ENCODE peak calls at places on chromosome 7, in ten cellular contexts. L, A, E, Z, T, W, Q, R, I and D are unnamed samples.

GRCh38 chr7:138460176-138460648 is at the start of gene TRIM24:
- DNase-seq in L (no peak), A (no peak), E (no peak), Z (peak; percentile 99), T (no peak), W (no peak), Q (no peak), R (peak; percentile 95), I (peak; percentile 96), D (no peak)

GRCh38 chr7:155869784-155870076 is 57.5 kb upstream of the SHH start:
- DNase-seq in L (no peak), A (no peak), E (no peak), Z (no peak), T (no peak), W (no peak), Q (no peak), R (no peak), I (no peak), D (no peak)

GRCh38 chr7:68321076-68321639 is 1277.1 kb upstream of the AUTS2 start:
- DNase-seq in L (peak; percentile 52), A (no peak), E (no peak), Z (no peak), T (peak; percentile 77), W (no peak), Q (no peak), R (peak; percentile 14), I (peak; percentile 33), D (peak; percentile 27)

GRCh38 chr7:114789161-114789560 is 132.7 kb upstream of the MDFIC start:
- DNase-seq in L (no peak), A (no peak), E (no peak), Z (peak; percentile 28), T (no peak), W (peak; percentile 46), Q (no peak), R (no peak), I (peak; percentile 47), D (no peak)

GRCh38 chr7:17313175-17313574 is 14.7 kb downstream of the AHR start:
- DNase-seq in L (no peak), A (no peak), E (no peak), Z (no peak), T (no peak), W (no peak), Q (no peak), R (no peak), I (no peak), D (no peak)

GRCh38 chr7:69682518-69682917 is 84.2 kb downstream of the AUTS2 start:
- DNase-seq in L (no peak), A (no peak), E (no peak), Z (peak; percentile 29), T (no peak), W (no peak), Q (no peak), R (no peak), I (no peak), D (no peak)

GRCh38 chr7:31633454-31633853 is 53.6 kb upstream of the PPP1R17 start:
- DNase-seq in L (no peak), A (no peak), E (no peak), Z (no peak), T (no peak), W (no peak), Q (no peak), R (no peak), I (no peak), D (no peak)

GRCh38 chr7:2644514-2645273 is 12.9 kb downstream of the TTYH3 start:
- DNase-seq in L (no peak), A (no peak), E (no peak), Z (no peak), T (no peak), W (no peak), Q (no peak), R (peak; percentile 28), I (no peak), D (no peak)

GRCh38 chr7:21767300-21767900 is 178.3 kb downstream of the CDCA7L start:
- DNase-seq in L (peak; percentile 80), A (peak; percentile 38), E (no peak), Z (peak; percentile 61), T (peak; percentile 90), W (peak; percentile 21), Q (peak; percentile 40), R (no peak), I (peak; percentile 44), D (peak; percentile 50)

GRCh38 chr7:25970381-25970780 is 181.6 kb upstream of the NFE2L3 start:
- DNase-seq in L (no peak), A (no peak), E (no peak), Z (no peak), T (no peak), W (no peak), Q (no peak), R (no peak), I (no peak), D (no peak)

GRCh38 chr7:25965405-25966123 is 186.4 kb upstream of the NFE2L3 start:
- DNase-seq in L (peak; percentile 23), A (no peak), E (no peak), Z (peak; percentile 10), T (no peak), W (no peak), Q (no peak), R (no peak), I (no peak), D (no peak)

GRCh38 chr7:25967278-25968204 is 184.5 kb upstream of the NFE2L3 start:
- DNase-seq in L (no peak), A (no peak), E (no peak), Z (no peak), T (no peak), W (no peak), Q (peak; percentile 53), R (no peak), I (no peak), D (no peak)

GRCh38 chr7:25966469-25966868 is 185.5 kb upstream of the NFE2L3 start:
- DNase-seq in L (no peak), A (no peak), E (no peak), Z (no peak), T (no peak), W (no peak), Q (no peak), R (no peak), I (no peak), D (no peak)

GRCh38 chr7:25968205-25968993 is 183.6 kb upstream of the NFE2L3 start:
- DNase-seq in L (no peak), A (no peak), E (no peak), Z (no peak), T (no peak), W (no peak), Q (peak; percentile 62), R (no peak), I (no peak), D (no peak)
- TF ChIP-seq CTCF in L (no peak), A (no peak), E (no peak), Z (no peak), T (no peak), W (no peak), Q (peak; percentile 19), R (no peak), I (no peak), D (no peak)

GRCh38 chr7:73582664-73583202 is 4.4 kb upstream of the TBL2 start:
- DNase-seq in L (no peak), A (no peak), E (peak; percentile 34), Z (no peak), T (no peak), W (no peak), Q (no peak), R (no peak), I (no peak), D (no peak)

GRCh38 chr7:73573276-73573675 is 5.1 kb downstream of the TBL2 start:
- DNase-seq in L (no peak), A (no peak), E (peak; percentile 25), Z (no peak), T (no peak), W (no peak), Q (no peak), R (no peak), I (no peak), D (no peak)

GRCh38 chr7:73577627-73578341 is 595 bp downstream of the TBL2 start:
- DNase-seq in L (no peak), A (no peak), E (peak; percentile 43), Z (peak; percentile 28), T (no peak), W (peak; percentile 22), Q (no peak), R (no peak), I (no peak), D (no peak)

GRCh38 chr7:73573791-73574190 is 4.6 kb downstream of the TBL2 start:
- DNase-seq in L (no peak), A (no peak), E (peak; percentile 17), Z (no peak), T (no peak), W (no peak), Q (no peak), R (no peak), I (no peak), D (no peak)

GRCh38 chr7:73578342-73579124 is at the start of gene TBL2:
- DNase-seq in L (peak; percentile 93), A (peak; percentile 87), E (peak; percentile 99), Z (peak; percentile 99), T (peak; percentile 99), W (peak; percentile 99), Q (peak; percentile 100), R (peak; percentile 99), I (peak; percentile 95), D (peak; percentile 99)
- TF ChIP-seq CTCF in L (peak; percentile 43), A (no peak), E (no peak), Z (peak; percentile 13), T (no peak), W (peak; percentile 12), Q (peak; percentile 21), R (no peak), I (no peak), D (no peak)

GRCh38 chr7:132446265-132446664 is 130.0 kb downstream of the PLXNA4 start:
- DNase-seq in L (no peak), A (no peak), E (no peak), Z (no peak), T (no peak), W (no peak), Q (no peak), R (no peak), I (no peak), D (no peak)

GRCh38 chr7:132450706-132451105 is 125.6 kb downstream of the PLXNA4 start:
- DNase-seq in L (no peak), A (no peak), E (no peak), Z (no peak), T (no peak), W (no peak), Q (no peak), R (no peak), I (no peak), D (no peak)

GRCh38 chr7:132443776-132444520 is 132.3 kb downstream of the PLXNA4 start:
- DNase-seq in L (no peak), A (no peak), E (no peak), Z (no peak), T (no peak), W (no peak), Q (no peak), R (no peak), I (no peak), D (no peak)

GRCh38 chr7:132450188-132450587 is 126.1 kb downstream of the PLXNA4 start:
- DNase-seq in L (no peak), A (no peak), E (no peak), Z (no peak), T (no peak), W (no peak), Q (no peak), R (no peak), I (no peak), D (no peak)

GRCh38 chr7:132446666-132447217 is 129.5 kb downstream of the PLXNA4 start:
- DNase-seq in L (no peak), A (no peak), E (no peak), Z (no peak), T (no peak), W (no peak), Q (no peak), R (no peak), I (no peak), D (no peak)
- TF ChIP-seq CTCF in L (no peak), A (no peak), E (no peak), Z (no peak), T (no peak), W (no peak), Q (no peak), R (no peak), I (no peak), D (no peak)

GRCh38 chr7:28472332-28472731 is 60.0 kb downstream of the CREB5 start:
- DNase-seq in L (no peak), A (no peak), E (no peak), Z (no peak), T (no peak), W (no peak), Q (no peak), R (no peak), I (no peak), D (no peak)
- TF ChIP-seq CTCF in L (no peak), A (no peak), E (no peak), Z (no peak), T (no peak), W (no peak), Q (no peak), R (no peak), I (no peak), D (no peak)